ENCODE peak calls at places on chromosomes 12 and 14, in ten cellular contexts. R is A549, W is tibial nerve, N is HepG2, T is body of pancreas, X is tibial artery, S is mammary epithelial cell, D is thyroid gland, O is coronary artery, E is HL-60. Q is an unnamed sample.

GRCh38 chr12:126772171-126772864 is 1494.7 kb upstream of the TMEM132C start:
- DNase-seq in W (no peak), O (no peak), R (peak), E (no peak), T (peak), X (no peak), S (peak), D (no peak), N (peak), Q (no peak)

GRCh38 chr12:42660968-42661937 is 71.7 kb upstream of the PRICKLE1 start:
- DNase-seq in D (no peak), T (no peak), R (no peak), W (no peak), N (no peak), X (no peak), E (no peak), O (no peak), S (no peak), Q (no peak)

GRCh38 chr14:96122496-96122895 is 82.1 kb upstream of the BDKRB2 start:
- DNase-seq in R (no peak), N (no peak), T (peak), S (no peak), X (no peak), E (no peak), O (no peak), W (peak), D (no peak), Q (no peak)

GRCh38 chr12:109393437-109394345 is 46.0 kb downstream of the MYO1H start:
- DNase-seq in X (no peak), R (peak), S (peak), N (peak), T (peak), D (peak), W (peak), O (no peak), E (peak), Q (no peak)

GRCh38 chr12:107990325-107990724 is 138.8 kb upstream of the WSCD2 start:
- DNase-seq in S (peak), X (no peak), D (peak), R (peak), T (peak), N (peak), W (peak), O (no peak), E (peak), Q (no peak)

GRCh38 chr14:22850944-22851790 is 14.8 kb downstream of the MMP14 start:
- DNase-seq in X (peak), E (peak), D (peak), S (peak), N (no peak), T (peak), W (peak), R (no peak), O (peak), Q (peak)

GRCh38 chr14:62682208-62682607 is 363.1 kb downstream of the KCNH5 start:
- DNase-seq in W (no peak), O (no peak), T (no peak), R (no peak), X (no peak), D (no peak), N (no peak), E (no peak), S (no peak), Q (no peak)

GRCh38 chr12:89756100-89756637 is 47.5 kb upstream of the ATP2B1 start:
- DNase-seq in O (no peak), E (peak), S (no peak), W (no peak), X (no peak), R (no peak), T (no peak), D (no peak), N (no peak), Q (no peak)

GRCh38 chr12:52004042-52004648 is 2.6 kb upstream of the TAMALIN start:
- DNase-seq in X (peak), O (no peak), T (peak), E (peak), R (peak), W (peak), N (peak), D (peak), S (peak), Q (no peak)

GRCh38 chr14:33118653-33119052 is 180.0 kb downstream of the NPAS3 start:
- DNase-seq in E (no peak), D (no peak), R (no peak), X (no peak), O (no peak), S (no peak), T (peak), W (no peak), N (no peak), Q (no peak)

GRCh38 chr12:60148831-60149230 is 553.0 kb downstream of the SLC16A7 start:
- DNase-seq in D (no peak), E (no peak), T (no peak), N (no peak), S (peak), O (no peak), R (no peak), X (no peak), W (no peak), Q (no peak)

GRCh38 chr12:132151766-132152410 is 7.6 kb downstream of the NOC4L start:
- DNase-seq in O (no peak), W (no peak), X (no peak), S (no peak), R (no peak), T (no peak), D (no peak), E (no peak), N (no peak), Q (no peak)

GRCh38 chr12:120229583-120230325 is 28.8 kb upstream of the RPLP0 start:
- DNase-seq in S (peak), N (no peak), D (peak), O (peak), X (no peak), E (no peak), T (no peak), W (no peak), R (no peak), Q (no peak)

GRCh38 chr12:72269491-72269890 is 2.7 kb upstream of the TRHDE start:
- DNase-seq in W (no peak), E (no peak), O (no peak), D (no peak), X (no peak), N (no peak), T (no peak), S (no peak), R (no peak), Q (no peak)

GRCh38 chr14:100878271-100879146 is 25.0 kb downstream of the RTL1 start:
- DNase-seq in X (no peak), T (no peak), D (no peak), R (no peak), N (no peak), E (no peak), S (no peak), W (no peak), O (no peak), Q (no peak)

GRCh38 chr14:27917896-27918295 is 848.7 kb upstream of the FOXG1 start:
- DNase-seq in T (no peak), O (no peak), N (no peak), R (no peak), S (no peak), W (no peak), D (no peak), E (no peak), X (no peak), Q (no peak)

GRCh38 chr12:21971344-21971743 is 30.1 kb upstream of the ABCC9 start:
- DNase-seq in T (no peak), D (no peak), E (no peak), O (no peak), N (no peak), X (no peak), W (no peak), R (no peak), S (no peak), Q (no peak)

GRCh38 chr14:66717571-66718140 is 209.7 kb downstream of the GPHN start:
- DNase-seq in T (no peak), N (no peak), R (no peak), O (no peak), X (no peak), W (no peak), E (peak), D (no peak), S (no peak), Q (no peak)

GRCh38 chr12:42255875-42256261 is 17.8 kb upstream of the YAF2 start:
- DNase-seq in R (no peak), X (no peak), T (no peak), N (no peak), O (no peak), W (no peak), E (no peak), D (no peak), S (no peak), Q (no peak)

GRCh38 chr14:70886421-70887206 is 20.6 kb upstream of the PCNX1 start:
- DNase-seq in T (peak), O (no peak), R (no peak), E (peak), D (no peak), X (no peak), N (no peak), W (no peak), S (no peak), Q (no peak)

GRCh38 chr12:29163146-29163545 is 14.1 kb downstream of the FAR2 start:
- DNase-seq in W (no peak), T (no peak), D (no peak), R (no peak), O (no peak), S (no peak), E (no peak), N (no peak), X (no peak), Q (no peak)
- H3K27ac ChIP-seq in W (no peak), T (no peak), D (no peak), R (no peak), O (no peak), S (no peak), E (peak), N (no peak), X (no peak), Q (no peak)

GRCh38 chr12:123131879-123132402 is 18.9 kb downstream of the PITPNM2 start:
- DNase-seq in W (no peak), X (no peak), N (no peak), S (peak), D (peak), E (no peak), R (no peak), T (peak), O (no peak), Q (no peak)
- H3K27ac ChIP-seq in W (no peak), X (no peak), N (no peak), S (peak), D (peak), E (no peak), R (peak), T (no peak), O (no peak), Q (peak)

DNA sequence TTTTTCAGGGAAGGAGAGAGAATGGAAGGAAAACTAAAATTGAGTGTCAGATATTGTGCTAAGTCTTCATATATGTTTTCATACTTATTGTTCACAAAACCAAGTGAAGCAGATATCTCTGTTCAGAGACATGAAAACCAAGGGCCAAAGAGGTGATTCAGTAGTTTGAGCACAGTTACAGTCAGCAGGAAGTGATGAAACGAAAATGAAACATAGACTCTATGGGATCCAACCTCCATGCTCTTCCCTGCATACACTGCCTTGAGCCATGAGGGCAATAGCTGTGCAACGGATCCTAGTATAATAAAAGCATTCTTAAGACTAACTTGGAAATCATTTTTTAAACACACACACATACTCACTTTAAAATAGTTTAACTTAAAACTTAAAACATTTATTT is 28.0 kb downstream of the ESR2 start:
- DNase-seq in E (no peak), R (no peak), D (no peak), T (no peak), X (no peak), O (no peak), N (no peak), S (peak), W (no peak), Q (no peak)
- H3K27ac ChIP-seq in E (no peak), R (no peak), D (no peak), T (no peak), X (no peak), O (no peak), N (no peak), S (no peak), W (no peak), Q (no peak)

GRCh38 chr12:111438501-111438900 is 32.8 kb downstream of the SH2B3 start:
- DNase-seq in W (no peak), S (peak), O (no peak), R (no peak), E (peak), X (no peak), T (peak), N (no peak), D (peak), Q (no peak)
- H3K27ac ChIP-seq in W (peak), S (no peak), O (peak), R (peak), E (peak), X (no peak), T (no peak), N (no peak), D (no peak), Q (no peak)

Q was measured in caudate nucleus.